ENCODE peak calls at places on chromosome 2, in nine cellular contexts. I is substantia nigra; B is lower lobe of right lung; K is occipital lobe; G is AG04449; Y is MM.1S; H is CD8-positive, alpha-beta memory T cell; D is AG08395; C is activated T-cell treated with anti-CD3 and anti-CD28 coated beads for 1 hour. F is an unnamed sample.

GRCh38 chr2:241224851-241225438 is 36.5 kb downstream of the ANO7 start:
- DNase-seq in C (no peak), K (no peak), G (no peak), H (no peak), B (no peak), Y (no peak), I (no peak), D (no peak), F (no peak)

GRCh38 chr2:70934981-70935380 is 719 bp upstream of the ATP6V1B1 start:
- DNase-seq in I (no peak), C (no peak), H (no peak), K (no peak), G (no peak), B (no peak), Y (no peak), D (no peak), F (no peak)

GRCh38 chr2:144324446-144325045 is 195.4 kb downstream of the ZEB2 start:
- DNase-seq in I (no peak), C (no peak), H (no peak), G (no peak), B (no peak), Y (no peak), K (no peak), D (no peak), F (no peak)

GRCh38 chr2:187091664-187092063 is 242.7 kb upstream of the ZSWIM2 start:
- DNase-seq in D (no peak), G (no peak), C (no peak), H (no peak), Y (no peak), K (no peak), B (no peak), I (no peak), F (no peak)

GRCh38 chr2:203936535-203936934 is at the start of gene ICOS:
- DNase-seq in G (no peak), B (no peak), C (no peak), K (no peak), H (peak), I (no peak), Y (no peak), D (no peak), F (no peak)

GRCh38 chr2:64259301-64259700 is 115.1 kb upstream of the PELI1 start:
- DNase-seq in Y (no peak), D (no peak), K (no peak), H (no peak), I (no peak), G (no peak), C (no peak), B (no peak), F (no peak)

GRCh38 chr2:217465136-217465535 is 537.7 kb downstream of the TNS1 start:
- DNase-seq in D (no peak), G (no peak), K (no peak), Y (no peak), C (no peak), B (no peak), I (no peak), H (no peak), F (no peak)

GRCh38 chr2:133504566-133505505 is 63.4 kb downstream of the NCKAP5 start:
- DNase-seq in G (no peak), K (no peak), D (peak), Y (no peak), I (peak), C (no peak), H (no peak), B (peak), F (no peak)

GRCh38 chr2:125185691-125186270 is 1160.7 kb downstream of the CNTNAP5 start:
- DNase-seq in D (no peak), Y (no peak), K (no peak), G (no peak), C (no peak), B (no peak), H (no peak), I (no peak), F (no peak)

GRCh38 chr2:57881998-57882884 is 164.4 kb upstream of the VRK2 start:
- DNase-seq in H (no peak), B (no peak), I (no peak), D (peak), G (no peak), K (no peak), Y (no peak), C (no peak), F (no peak)

GRCh38 chr2:212448698-212449097 is 89.9 kb downstream of the ERBB4 start:
- DNase-seq in H (no peak), Y (no peak), B (no peak), I (no peak), K (no peak), D (no peak), C (no peak), G (no peak), F (no peak)

GRCh38 chr2:231241755-231242507 is 43.5 kb downstream of the ARMC9 start:
- DNase-seq in D (peak), B (peak), K (peak), I (no peak), C (no peak), Y (no peak), H (no peak), G (no peak), F (no peak)

GRCh38 chr2:240240781-240241180 is 100.3 kb upstream of the OTOS start:
- DNase-seq in C (no peak), G (no peak), K (no peak), I (no peak), Y (no peak), B (no peak), H (no peak), D (no peak), F (no peak)